ENCODE peak calls at places on chromosomes 6 and 20, in four cellular contexts. U is stimulated activated CD8-positive, alpha-beta memory T cell treated with anti-CD3 and anti-CD28 coated beads, Interleukin-7, amount 100 ng/mL, for 4 hours; D is T-cell; X is activated CD4-positive, alpha-beta T cell treated with anti-CD3 and anti-CD28 coated beads, Interleukin-2, amount 50 U/mL, for 24 hours. V is an unnamed sample.

GRCh38 chr20:62587757-62588402 is 54.4 kb upstream of the SLCO4A1 start:
- DNase-seq in U (no peak), X (no peak), D (no peak), V (no peak)

GRCh38 chr6:158311193-158311592 is 1.1 kb upstream of the TULP4 start:
- DNase-seq in X (no peak), U (no peak), D (no peak), V (no peak)

GRCh38 chr6:125539892-125540291 is 209.5 kb upstream of the HEY2 start:
- DNase-seq in U (no peak), X (no peak), D (no peak), V (no peak)

GRCh38 chr6:21375206-21375605 is 218.3 kb upstream of the SOX4 start:
- DNase-seq in U (no peak), X (no peak), D (no peak), V (no peak)

GRCh38 chr6:15511248-15512125 is 151.3 kb downstream of the DTNBP1 start:
- DNase-seq in U (no peak), X (no peak), D (no peak), V (no peak)

GRCh38 chr6:34295721-34296120 is 46.9 kb upstream of the SMIM29 start:
- DNase-seq in X (no peak), D (no peak), U (no peak), V (no peak)

GRCh38 chr20:62935968-62936585 is 1.9 kb upstream of the GID8 start:
- DNase-seq in U (no peak), D (no peak), X (no peak), V (no peak)

GRCh38 chr20:1391640-1392442 is 1.0 kb downstream of the FKBP1A start:
- DNase-seq in D (no peak), X (no peak), U (no peak), V (no peak)

GRCh38 chr6:4377635-4378034 is 242.3 kb upstream of the ECI2 start:
- DNase-seq in D (no peak), X (no peak), U (no peak), V (no peak)

GRCh38 chr6:34922177-34922663 is 33.2 kb downstream of the ANKS1A start:
- DNase-seq in D (no peak), X (no peak), U (no peak), V (no peak)

GRCh38 chr6:161890959-161891358 is 617.1 kb upstream of the AGPAT4 start:
- DNase-seq in D (no peak), U (no peak), X (no peak), V (no peak)

GRCh38 chr6:132648356-132648755 is 10.6 kb downstream of the TAAR1 start:
- DNase-seq in X (no peak), D (no peak), U (no peak), V (peak)

GRCh38 chr6:38404900-38405556 is 234.7 kb downstream of the BTBD9 start:
- DNase-seq in X (no peak), U (no peak), D (no peak), V (no peak)

V was measured in activated T-helper 1 cell treated with anti-CD3 and anti-CD28 coated beads, Interleukin-12 subunit alpha, Interleukin-12 subunit beta, Interleukin-2, Interleukin-4 antibody, amounts not matched to agents 30 ng/mL and 10 ng/mL and 1 ng/mL, durations not matched to agents 14 hours and 24 hours and 36 hours.